ENCODE peak calls at places on chromosomes 11 and 22, in nine cellular contexts. O, L, D, H, B, F, J, M and Y are unnamed samples.

GRCh38 chr11:116736763-116737162 is 36.0 kb downstream of the BUD13 start:
- DNase-seq in F (no peak), O (peak), M (no peak), D (no peak), L (peak), J (no peak), B (no peak), H (no peak), Y (peak)

GRCh38 chr22:32615874-32616564 is 141.4 kb downstream of the FBXO7 start:
- DNase-seq in M (no peak), D (no peak), B (no peak), F (no peak), L (no peak), O (no peak), J (no peak), H (no peak), Y (peak)

GRCh38 chr11:71221201-71221600 is 31.2 kb downstream of the SHANK2 start:
- DNase-seq in J (no peak), F (no peak), H (no peak), O (no peak), L (no peak), M (no peak), B (no peak), D (no peak), Y (no peak)

GRCh38 chr22:19180740-19181410 is 2.3 kb upstream of the SLC25A1 start:
- DNase-seq in H (no peak), L (no peak), D (no peak), O (no peak), M (no peak), J (no peak), B (no peak), F (no peak), Y (no peak)

GRCh38 chr11:12871251-12871650 is 137.9 kb upstream of the RASSF10 start:
- DNase-seq in O (no peak), D (no peak), H (no peak), L (no peak), F (no peak), B (no peak), M (no peak), J (no peak), Y (no peak)

GRCh38 chr11:76672431-76673163 is 2.0 kb upstream of the LRRC32 start:
- DNase-seq in L (peak), H (no peak), B (no peak), J (peak), M (no peak), O (no peak), D (no peak), F (peak), Y (no peak)

GRCh38 chr11:27795955-27796861 is 96.0 kb upstream of the BDNF start:
- DNase-seq in J (no peak), B (no peak), H (peak), D (no peak), M (no peak), O (peak), L (no peak), F (peak), Y (peak)

GRCh38 chr11:69828971-69829344 is 9.7 kb upstream of the FGF3 start:
- DNase-seq in F (peak), H (no peak), L (no peak), B (no peak), O (no peak), J (no peak), M (no peak), D (no peak), Y (no peak)

GRCh38 chr11:32348502-32348901 is 86.8 kb downstream of the WT1 start:
- DNase-seq in L (no peak), H (no peak), M (no peak), F (no peak), J (no peak), O (peak), B (no peak), D (no peak), Y (no peak)

GRCh38 chr11:119207300-119207570 is 1.1 kb downstream of the CBL start:
- DNase-seq in M (no peak), B (no peak), J (no peak), O (no peak), D (no peak), F (no peak), H (no peak), L (peak), Y (no peak)

GRCh38 chr11:82494988-82495432 is 238.7 kb downstream of the FAM181B start:
- DNase-seq in J (peak), O (peak), F (no peak), H (no peak), L (peak), B (no peak), M (no peak), D (no peak), Y (peak)

GRCh38 chr11:113663567-113663966 is 42.5 kb downstream of the TMPRSS5 start:
- DNase-seq in J (no peak), D (no peak), M (no peak), B (no peak), L (no peak), O (peak), H (no peak), F (no peak), Y (no peak)

GRCh38 chr11:2137202-2138071 is 1.8 kb downstream of the IGF2 start:
- DNase-seq in H (peak), M (peak), O (peak), B (no peak), D (no peak), F (peak), J (no peak), L (no peak), Y (peak)

GRCh38 chr11:109112748-109113378 is 309.1 kb upstream of the C11orf87 start:
- DNase-seq in H (no peak), M (no peak), B (no peak), O (no peak), F (no peak), D (no peak), L (no peak), J (no peak), Y (no peak)

GRCh38 chr11:61654397-61654829 is 25.8 kb upstream of the DAGLA start:
- DNase-seq in H (peak), F (peak), O (no peak), J (no peak), B (no peak), M (no peak), D (no peak), L (peak), Y (no peak)

GRCh38 chr11:35162795-35163194 is 23.8 kb downstream of the CD44 start:
- DNase-seq in B (no peak), M (no peak), H (no peak), L (peak), D (no peak), O (peak), F (no peak), J (no peak), Y (no peak)

GRCh38 chr11:61978703-61979661 is 11.5 kb upstream of the FTH1 start:
- DNase-seq in H (no peak), M (peak), L (no peak), O (no peak), D (no peak), J (no peak), B (no peak), F (peak), Y (no peak)

GRCh38 chr11:132649277-132649676 is 883.0 kb downstream of the OPCML start:
- DNase-seq in O (no peak), B (no peak), F (no peak), D (no peak), J (no peak), L (no peak), M (no peak), H (no peak), Y (no peak)

GRCh38 chr11:30730011-30730410 is 143.9 kb upstream of the MPPED2 start:
- DNase-seq in B (no peak), L (no peak), D (no peak), H (no peak), F (no peak), J (no peak), M (no peak), O (no peak), Y (no peak)

GRCh38 chr22:41302016-41302767 is 867 bp downstream of the ZC3H7B start:
- DNase-seq in L (no peak), J (peak), H (no peak), F (no peak), M (no peak), D (no peak), O (no peak), B (no peak), Y (no peak)

GRCh38 chr11:36352919-36353318 is 56.8 kb downstream of the PRR5L start:
- DNase-seq in M (no peak), F (peak), B (no peak), O (no peak), J (no peak), D (no peak), H (no peak), L (no peak), Y (no peak)

GRCh38 chr22:29912605-29913398 is 29.8 kb downstream of the MTMR3 start:
- DNase-seq in F (no peak), D (no peak), J (no peak), H (no peak), M (peak), O (peak), L (no peak), B (no peak), Y (no peak)

GRCh38 chr22:43293661-43294392 is 49.3 kb downstream of the SCUBE1 start:
- DNase-seq in O (peak), J (no peak), B (no peak), M (peak), F (peak), H (peak), D (no peak), L (no peak), Y (no peak)

GRCh38 chr22:47154621-47155081 is 392.2 kb downstream of the TBC1D22A start:
- DNase-seq in L (no peak), M (peak), J (no peak), B (peak), F (peak), D (no peak), H (peak), O (peak), Y (no peak)

GRCh38 chr11:119055901-119056300 is 1.1 kb downstream of the HYOU1 start:
- DNase-seq in F (no peak), M (peak), J (no peak), B (no peak), D (no peak), O (peak), L (peak), H (no peak), Y (no peak)

GRCh38 chr11:132962026-132962425 is 570.3 kb downstream of the OPCML start:
- DNase-seq in O (peak), D (no peak), L (no peak), B (peak), F (no peak), M (peak), H (no peak), J (no peak), Y (no peak)

GRCh38 chr22:25485626-25486545 is 78.6 kb upstream of the GRK3 start:
- DNase-seq in L (no peak), H (no peak), B (no peak), D (no peak), O (no peak), J (no peak), M (no peak), F (no peak), Y (no peak)

GRCh38 chr22:43188829-43189545 is 2.1 kb upstream of the TTLL12 start:
- DNase-seq in M (peak), F (no peak), D (no peak), O (peak), J (no peak), L (no peak), H (no peak), B (no peak), Y (no peak)

GRCh38 chr22:19051381-19051780 is 70.8 kb downstream of the DGCR2 start:
- DNase-seq in M (no peak), F (no peak), D (no peak), B (no peak), O (no peak), H (no peak), J (no peak), L (no peak), Y (no peak)

GRCh38 chr22:36201630-36202312 is at the start of gene APOL4:
- DNase-seq in M (peak), L (peak), J (no peak), H (peak), O (no peak), F (peak), D (no peak), B (peak), Y (no peak)

GRCh38 chr11:67392182-67392715 is 463 bp downstream of the RAD9A start:
- DNase-seq in L (no peak), B (no peak), O (no peak), F (no peak), J (no peak), M (no peak), D (no peak), H (no peak), Y (no peak)

GRCh38 chr11:17609536-17610401 is 62.7 kb downstream of the OTOG start:
- DNase-seq in M (no peak), O (no peak), J (peak), F (peak), D (no peak), L (no peak), B (no peak), H (peak), Y (no peak)